ENCODE peak calls at places on chromosome 22, in four cellular contexts. N is cardiac muscle cell, C is coronary artery, K is kidney epithelial cell. D is an unnamed sample.

GRCh38 chr22:29539105-29539504 is 14.5 kb downstream of the THOC5 start:
- DNase-seq in N (no peak), C (no peak), K (no peak), D (no peak)

GRCh38 chr22:29765905-29766631 is 739 bp downstream of the ZMAT5 start:
- DNase-seq in N (peak), C (no peak), K (no peak), D (no peak)

GRCh38 chr22:49903322-49904039 is 14.8 kb downstream of the ALG12 start:
- DNase-seq in N (peak), C (no peak), K (no peak), D (no peak)

GRCh38 chr22:50436841-50437341 is 37.9 kb downstream of the SBF1 start:
- DNase-seq in N (no peak), C (no peak), K (no peak), D (no peak)

GRCh38 chr22:26756675-26757293 is 99.4 kb downstream of the MIAT start:
- DNase-seq in N (peak), C (no peak), K (no peak), D (peak)

GRCh38 chr22:39148727-39149535 is 3.5 kb downstream of the CBX7 start:
- DNase-seq in N (no peak), C (no peak), K (no peak), D (no peak)

GRCh38 chr22:31618057-31618456 is 44.0 kb downstream of the PISD start:
- DNase-seq in N (no peak), C (no peak), K (no peak), D (no peak)

GRCh38 chr22:21054714-21055563 is 9.2 kb downstream of the LRRC74B start:
- DNase-seq in N (no peak), C (no peak), K (no peak), D (no peak)

GRCh38 chr22:17104336-17104935 is 16.7 kb downstream of the TMEM121B start:
- DNase-seq in N (no peak), C (no peak), K (no peak), D (no peak)

DNA sequence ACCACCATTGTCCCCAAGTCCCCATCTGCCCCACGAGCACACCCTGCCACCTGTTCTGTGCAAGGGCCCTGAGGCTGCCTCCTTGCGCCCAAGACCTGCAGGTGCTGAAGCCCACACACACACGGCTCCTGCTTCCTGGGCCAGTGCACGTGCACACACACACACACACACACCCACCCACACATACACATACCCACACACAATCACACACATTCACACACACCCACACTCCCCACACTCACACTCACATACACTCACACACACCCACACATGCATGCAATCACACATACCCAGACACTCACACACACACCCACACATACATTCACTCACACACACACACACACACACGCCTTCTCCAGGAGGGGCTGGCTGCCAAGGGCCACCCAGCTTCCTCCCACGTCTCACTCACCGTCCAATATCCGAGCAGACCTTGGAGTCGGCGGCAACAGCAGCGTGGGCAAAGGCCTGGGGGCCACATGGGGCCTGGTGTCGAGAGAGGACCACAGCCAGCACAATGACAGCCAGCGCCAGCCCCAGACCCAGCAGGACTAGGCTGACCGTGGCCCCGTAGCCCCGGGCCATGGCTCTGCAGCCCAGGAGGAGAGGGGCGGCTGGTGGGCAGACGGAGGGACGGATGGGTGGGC is 616 bp downstream of the GGT5 start:
- DNase-seq in N (no peak), C (no peak), K (no peak), D (peak)
- H3K4me3 ChIP-seq in N (no peak), C (peak), K (no peak), D (peak)

GRCh38 chr22:28259774-28260173 is 340.7 kb upstream of the PITPNB start:
- DNase-seq in N (no peak), C (no peak), K (no peak), D (no peak)

GRCh38 chr22:28260619-28261018 is 341.6 kb upstream of the PITPNB start:
- DNase-seq in N (no peak), C (no peak), K (no peak), D (no peak)
- TF ChIP-seq CTCF in N (no peak), C (no peak), K (no peak), D (no peak)

GRCh38 chr22:40463727-40464126 is 93.3 kb downstream of the SGSM3 start:
- DNase-seq in N (no peak), C (no peak), K (no peak), D (no peak)

GRCh38 chr22:40466976-40467375 is 96.6 kb downstream of the SGSM3 start:
- DNase-seq in N (no peak), C (no peak), K (no peak), D (no peak)

GRCh38 chr22:40462195-40462988 is 92.0 kb downstream of the SGSM3 start:
- DNase-seq in N (no peak), C (no peak), K (no peak), D (no peak)

DNA sequence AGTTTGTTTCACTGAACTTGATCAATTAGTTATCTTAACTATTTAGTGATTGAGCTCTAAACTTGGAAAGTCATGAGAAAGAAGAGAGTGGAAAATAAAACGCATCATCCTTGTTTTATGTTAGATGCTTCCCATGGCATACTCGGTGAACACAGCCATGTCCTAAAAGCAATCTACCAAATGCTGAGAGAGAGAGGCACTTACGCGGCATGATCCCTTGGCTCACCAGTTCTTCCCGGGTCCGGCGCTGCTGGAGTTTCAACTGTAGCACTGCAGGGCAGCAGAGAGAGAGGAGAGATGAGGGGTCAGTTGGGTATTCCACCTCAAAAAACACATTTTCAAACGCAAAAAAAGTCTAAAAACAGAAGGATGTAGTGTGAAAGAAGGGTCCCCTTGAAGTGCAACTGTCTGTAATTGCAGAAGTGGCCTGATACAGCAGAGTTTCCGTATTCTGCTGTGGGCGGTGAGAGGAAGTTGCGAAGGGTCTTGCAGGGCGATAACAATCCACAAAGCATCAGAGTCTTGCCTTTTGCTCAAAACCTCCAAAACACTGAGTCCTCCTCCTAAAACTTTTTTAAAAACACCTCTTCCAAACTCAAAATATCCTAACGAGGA is 92.7 kb downstream of the SGSM3 start:
- DNase-seq in N (no peak), C (no peak), K (no peak), D (no peak)
- H3K4me3 ChIP-seq in N (no peak), C (peak), K (no peak), D (no peak)

GRCh38 chr22:48627203-48627602 is 1200.5 kb downstream of the BRD1 start:
- DNase-seq in N (no peak), C (no peak), K (no peak), D (no peak)
- TF ChIP-seq CTCF in N (no peak), C (no peak), K (no peak), D (no peak)

GRCh38 chr22:41368543-41368817 is 13.3 kb upstream of the TEF start:
- DNase-seq in N (no peak), C (no peak), K (no peak), D (no peak)
- H3K4me3 ChIP-seq in N (no peak), C (peak), K (no peak), D (peak)

DNA sequence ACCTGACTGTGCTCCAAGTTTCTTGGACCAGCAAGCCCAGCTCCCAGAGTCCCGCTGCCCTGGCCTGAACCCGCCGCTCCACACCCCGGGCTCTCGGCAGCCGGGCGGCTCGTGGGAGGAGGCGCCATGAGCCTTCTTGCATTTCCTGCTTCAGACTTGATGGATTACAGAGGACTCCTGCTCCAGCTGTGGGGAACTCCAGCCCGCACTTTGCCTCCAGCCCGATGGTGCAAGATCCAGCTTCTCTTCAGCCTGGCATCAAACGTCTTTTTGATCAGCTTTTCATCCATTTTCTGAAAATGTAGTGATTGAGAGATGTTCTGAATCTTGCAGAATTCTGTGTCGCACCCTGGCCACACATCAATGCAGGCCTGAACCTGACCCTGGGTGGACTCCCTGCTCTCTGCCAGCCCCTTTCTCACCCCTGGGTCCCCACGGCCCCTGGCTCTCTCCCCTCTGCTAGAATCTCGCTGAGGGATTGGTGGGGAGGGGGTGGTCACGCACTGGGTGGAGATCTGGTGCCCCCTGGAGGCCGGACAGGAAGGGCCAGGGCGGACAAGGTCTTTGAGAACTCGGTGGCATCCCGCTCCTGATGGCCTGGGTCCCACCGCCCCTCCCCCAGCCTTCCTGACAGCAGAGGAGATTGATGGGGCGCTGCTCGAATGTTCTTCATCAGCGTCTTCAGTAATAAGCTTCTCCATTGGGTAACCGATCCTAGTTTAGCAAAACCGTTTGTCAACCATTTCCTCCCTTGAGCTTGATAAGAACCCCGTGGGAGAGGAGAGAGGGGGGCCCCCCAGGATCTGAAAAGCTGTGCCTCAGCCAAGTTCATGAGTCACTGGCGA is 12.1 kb upstream of the NFAM1 start:
- DNase-seq in N (peak), C (peak), K (peak), D (peak)
- TF ChIP-seq CTCF in N (peak), C (peak), K (peak), D (peak)

DNA sequence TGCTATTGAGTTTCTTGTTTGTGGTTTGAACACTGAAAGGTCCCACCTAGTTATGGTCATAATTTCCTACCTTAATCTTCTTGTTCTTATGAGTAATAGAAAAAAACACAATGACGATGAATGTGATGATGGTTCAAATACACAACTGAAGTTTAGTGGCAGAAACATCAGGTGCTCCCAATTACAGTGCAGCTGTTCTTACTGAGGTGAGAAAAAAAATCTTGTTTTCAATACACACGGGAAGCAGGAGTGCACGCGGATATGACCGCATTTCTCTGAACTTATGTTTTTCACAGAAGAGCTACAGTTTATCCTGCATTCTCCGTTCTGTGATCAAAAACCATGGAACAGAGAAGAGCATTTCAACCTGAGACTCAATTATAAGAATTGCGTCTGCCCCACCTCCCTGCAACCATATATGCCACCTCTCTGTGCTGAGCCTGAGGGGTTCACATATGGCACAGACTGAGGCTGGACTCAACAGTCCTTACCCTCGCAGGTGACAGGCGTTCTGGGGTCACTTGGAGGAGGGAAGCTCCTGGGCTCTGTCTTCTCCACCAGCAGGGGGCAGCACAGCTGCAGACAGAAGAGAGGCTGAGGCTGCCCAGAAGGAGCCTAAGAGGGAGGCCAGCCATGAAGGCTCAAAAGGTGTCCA is 99.7 kb upstream of the IGLL5 start:
- DNase-seq in N (no peak), C (no peak), K (no peak), D (peak)
- H3K4me3 ChIP-seq in N (no peak), C (no peak), K (no peak), D (no peak)

GRCh38 chr22:48783821-48784266 is 1043.8 kb downstream of the BRD1 start:
- DNase-seq in N (no peak), C (no peak), K (no peak), D (no peak)

GRCh38 chr22:48782326-48782725 is 1045.3 kb downstream of the BRD1 start:
- DNase-seq in N (no peak), C (no peak), K (no peak), D (no peak)

GRCh38 chr22:48781868-48782267 is 1045.8 kb downstream of the BRD1 start:
- DNase-seq in N (no peak), C (no peak), K (no peak), D (no peak)

GRCh38 chr22:48781391-48781790 is 1046.3 kb downstream of the BRD1 start:
- DNase-seq in N (no peak), C (peak), K (no peak), D (no peak)

DNA sequence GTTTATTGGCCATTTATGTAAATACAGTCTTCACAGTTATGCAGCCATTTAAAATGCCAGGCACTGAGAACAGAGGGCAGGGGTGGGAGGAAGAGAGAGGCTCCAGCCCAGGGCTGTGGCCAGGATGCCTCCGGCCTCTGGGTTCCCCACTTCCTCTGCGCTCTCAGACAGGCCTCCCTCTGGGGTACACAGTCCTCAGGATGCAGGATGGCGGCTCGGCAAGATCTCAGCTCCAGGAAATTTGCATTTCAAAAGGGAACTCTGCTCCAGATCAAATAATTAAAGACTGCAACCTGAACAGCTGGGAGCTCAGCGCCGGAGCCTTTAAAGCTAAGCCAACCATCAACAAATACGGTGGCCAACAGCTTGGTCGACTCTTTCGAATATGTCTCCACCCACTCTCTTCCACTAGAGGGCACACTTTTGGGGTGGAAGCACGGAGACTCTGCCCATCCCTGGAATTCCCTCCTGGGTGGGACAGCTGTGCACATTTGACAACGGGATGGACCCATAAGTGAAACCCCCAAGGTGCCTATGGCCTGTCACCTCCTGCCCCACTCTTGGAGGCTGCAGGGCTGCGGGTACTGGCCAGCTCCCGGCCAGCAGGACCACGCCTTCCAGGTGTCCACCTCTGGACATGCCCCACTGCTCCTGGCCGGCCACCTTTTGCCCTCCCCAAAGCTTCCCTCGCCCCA is 1044.7 kb downstream of the BRD1 start:
- DNase-seq in N (no peak), C (peak), K (no peak), D (no peak)
- TF ChIP-seq CTCF in N (no peak), C (no peak), K (no peak), D (no peak)

GRCh38 chr22:43910178-43910695 is 13.4 kb upstream of the PNPLA3 start:
- DNase-seq in N (no peak), C (no peak), K (no peak), D (no peak)

GRCh38 chr22:43905681-43906080 is 13.9 kb upstream of the PNPLA5 start:
- DNase-seq in N (no peak), C (no peak), K (no peak), D (no peak)

GRCh38 chr22:43909708-43910107 is 13.9 kb upstream of the PNPLA3 start:
- DNase-seq in N (no peak), C (no peak), K (no peak), D (no peak)

GRCh38 chr22:43911351-43911750 is 12.3 kb upstream of the PNPLA3 start:
- DNase-seq in N (no peak), C (no peak), K (no peak), D (no peak)
- H3K4me3 ChIP-seq in N (no peak), C (no peak), K (no peak), D (no peak)